ENCODE peak calls at places on chromosomes 1 and 21, in five cellular contexts. K is K562, G is GM12891, B is GM12878, Y is HepG2. H is an unnamed sample.

GRCh38 chr1:220565670-220566069 is 37.7 kb downstream of the MARK1 start:
- DNase-seq in G (no peak), B (no peak), Y (no peak), K (no peak), H (no peak)

GRCh38 chr1:78543941-78544630 is 53.3 kb downstream of the PTGFR start:
- DNase-seq in Y (no peak), K (no peak), B (no peak), G (no peak), H (no peak)

GRCh38 chr1:227779021-227779441 is 36.4 kb upstream of the PRSS38 start:
- DNase-seq in B (no peak), Y (no peak), K (no peak), G (no peak), H (no peak)

GRCh38 chr1:89615676-89616598 is 17.0 kb upstream of the LRRC8C start:
- DNase-seq in Y (peak; percentile 31), G (no peak), B (no peak), K (no peak), H (no peak)

GRCh38 chr1:153260473-153260979 is 1.0 kb downstream of the LORICRIN start:
- DNase-seq in K (no peak), B (no peak), G (no peak), Y (no peak), H (no peak)

GRCh38 chr21:45709127-45709526 is 65.6 kb downstream of the PCBP3 start:
- DNase-seq in Y (no peak), G (no peak), K (no peak), B (no peak), H (no peak)

GRCh38 chr1:60989745-60990718 is 92.3 kb upstream of the NFIA start:
- DNase-seq in K (no peak), B (no peak), G (no peak), Y (no peak), H (no peak)

GRCh38 chr1:156987715-156988114 is 57.8 kb downstream of the ARHGEF11 start:
- DNase-seq in G (no peak), B (no peak), K (no peak), Y (no peak), H (no peak)

GRCh38 chr1:80962559-80962958 is 838.2 kb upstream of the ADGRL2 start:
- DNase-seq in Y (no peak), K (no peak), G (no peak), B (no peak), H (no peak)

GRCh38 chr1:29635501-29636263 is 399.4 kb downstream of the PTPRU start:
- DNase-seq in K (no peak), Y (no peak), G (no peak), B (no peak), H (no peak)

GRCh38 chr1:6131561-6131960 is 48.6 kb downstream of the CHD5 start:
- DNase-seq in K (no peak), Y (no peak), G (no peak), B (no peak), H (no peak)

GRCh38 chr1:23370744-23371710 is 1.4 kb upstream of the ZNF436 start:
- DNase-seq in K (peak; percentile 75), Y (no peak), G (no peak), B (no peak), H (no peak)

GRCh38 chr1:179310721-179311120 is 17.1 kb downstream of the SOAT1 start:
- DNase-seq in K (no peak), G (no peak), Y (no peak), B (no peak), H (no peak)

GRCh38 chr1:62058951-62059350 is 135.7 kb upstream of the L1TD1 start:
- DNase-seq in K (no peak), Y (no peak), B (no peak), G (no peak), H (no peak)

GRCh38 chr1:113946668-113947387 is 17.7 kb downstream of the HIPK1 start:
- DNase-seq in K (no peak), G (no peak), Y (peak; percentile 43), B (no peak), H (no peak)

GRCh38 chr1:200838676-200839445 is 33.9 kb upstream of the GPR25 start:
- DNase-seq in G (no peak), Y (no peak), B (no peak), K (no peak), H (no peak)

GRCh38 chr1:231381729-231382128 is 40.4 kb downstream of the EGLN1 start:
- DNase-seq in G (no peak), K (no peak), Y (no peak), B (no peak), H (no peak)

GRCh38 chr1:6108937-6109636 is 63.4 kb downstream of the KCNAB2 start:
- DNase-seq in K (no peak), Y (peak; percentile 20), B (no peak), G (peak; percentile 74), H (peak; percentile 67)

GRCh38 chr1:207035877-207036558 is 3.5 kb upstream of the C1orf116 start:
- DNase-seq in B (no peak), Y (no peak), G (no peak), K (no peak), H (no peak)

GRCh38 chr1:227946624-227947424 is 908 bp downstream of the WNT9A start:
- DNase-seq in Y (peak; percentile 36), B (no peak), K (peak; percentile 92), G (peak; percentile 81), H (peak; percentile 68)

GRCh38 chr1:201456499-201457309 is 12.3 kb downstream of the PHLDA3 start:
- DNase-seq in K (peak; percentile 32), G (no peak), B (no peak), Y (peak; percentile 65), H (no peak)

GRCh38 chr21:29677326-29677725 is 262.5 kb downstream of the GRIK1 start:
- DNase-seq in B (no peak), G (no peak), Y (no peak), K (no peak), H (no peak)

GRCh38 chr1:28296401-28297220 is 32.2 kb upstream of the MED18 start:
- DNase-seq in B (no peak), Y (peak; percentile 88), K (peak; percentile 57), G (no peak), H (no peak)

GRCh38 chr1:47231314-47232186 is 475 bp downstream of the TAL1 start:
- DNase-seq in K (peak; percentile 82), B (peak; percentile 1), Y (no peak), G (no peak), H (no peak)

GRCh38 chr1:61192666-61193325 is 110.4 kb downstream of the NFIA start:
- DNase-seq in K (no peak), Y (no peak), B (no peak), G (no peak), H (no peak)

GRCh38 chr1:9690440-9691107 is 39.0 kb downstream of the PIK3CD start:
- DNase-seq in Y (no peak), G (no peak), B (no peak), K (no peak), H (no peak)

GRCh38 chr1:212235848-212236247 is 49.4 kb upstream of the PPP2R5A start:
- DNase-seq in Y (no peak), G (no peak), K (no peak), B (no peak), H (no peak)

GRCh38 chr1:169484683-169485426 is 889 bp downstream of the SLC19A2 start:
- DNase-seq in K (no peak), B (no peak), G (no peak), Y (peak; percentile 85), H (no peak)

DNA sequence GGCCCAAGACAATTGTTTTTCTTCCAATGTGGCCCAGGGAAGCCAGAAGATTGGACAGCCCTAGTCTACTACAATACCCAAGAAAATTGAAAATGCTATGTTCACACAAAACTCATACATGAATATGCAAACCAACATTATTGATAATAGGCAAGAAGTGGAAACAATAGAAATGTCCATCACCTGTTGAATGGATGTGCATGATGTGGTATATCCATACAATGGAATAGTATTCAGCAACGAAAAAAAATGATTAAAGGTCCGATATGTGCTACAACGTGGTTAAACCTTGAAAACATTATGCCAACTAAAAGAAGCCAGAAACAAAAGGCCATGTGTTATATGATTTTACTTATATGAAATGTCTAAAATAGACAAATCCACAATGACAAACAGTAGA is 262.3 kb downstream of the LRRC40 start:
- DNase-seq in K (no peak), G (no peak), B (no peak), Y (no peak), H (no peak)
- TF ChIP-seq TAF1 in K (no peak), G (no peak), B (no peak), Y (no peak), H (no peak)

DNA sequence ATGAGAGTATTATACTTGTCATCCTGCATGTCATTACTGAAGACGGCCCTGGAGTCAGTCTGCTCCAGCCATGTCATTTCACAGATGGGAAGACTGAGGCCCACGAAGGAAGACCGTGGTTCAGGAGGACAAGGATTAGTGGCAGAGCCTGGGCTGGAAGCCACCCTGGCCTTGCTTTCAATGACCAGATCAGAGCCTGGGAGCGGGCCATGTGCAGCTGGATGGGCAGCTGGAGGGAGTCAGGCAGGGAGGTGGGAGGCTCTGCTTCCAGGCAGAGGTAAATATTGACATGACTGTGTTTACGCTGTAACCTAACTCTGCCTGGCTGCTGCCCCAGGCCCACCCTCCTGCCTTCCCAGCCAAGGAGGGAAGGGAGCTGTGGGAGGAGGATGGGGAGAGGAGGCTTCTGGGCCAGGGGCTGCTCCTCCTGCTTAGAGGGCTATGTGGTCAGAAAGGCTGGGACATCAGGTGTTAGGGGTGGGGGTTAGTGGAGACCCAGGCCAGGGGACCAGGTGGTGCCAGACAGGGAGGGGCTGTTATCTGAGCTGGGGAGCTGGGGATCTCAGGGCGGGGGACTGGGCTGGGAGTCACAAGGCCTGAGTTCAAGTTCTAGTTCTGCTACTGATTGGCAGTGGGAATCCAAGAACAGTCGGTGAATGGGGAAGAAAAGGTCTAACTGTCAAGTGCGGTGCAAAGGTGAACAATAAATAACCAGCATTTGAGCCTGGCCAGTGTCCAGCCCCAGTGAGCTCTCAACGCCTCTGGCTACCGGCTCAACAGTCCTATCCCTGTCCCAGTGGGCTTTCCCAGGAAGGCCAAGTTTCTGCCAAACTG is 48.5 kb upstream of the ECE1 start:
- DNase-seq in B (no peak), Y (peak; percentile 91), G (no peak), K (no peak), H (no peak)
- TF ChIP-seq POLR2AphosphoS5 in B (no peak), Y (no peak), G (no peak), K (no peak), H (no peak)

GRCh38 chr1:10843697-10844096 is 47.3 kb upstream of the CASZ1 start:
- DNase-seq in Y (no peak), G (no peak), B (no peak), K (no peak), H (no peak)
- TF ChIP-seq POLR2A in Y (no peak), G (no peak), B (no peak), K (no peak), H (no peak)

GRCh38 chr1:70353641-70354331 is 736 bp downstream of the ANKRD13C start:
- DNase-seq in G (peak; percentile 23), Y (peak; percentile 18), K (peak; percentile 11), B (peak; percentile 13), H (no peak)
- TF ChIP-seq TAF1 in G (no peak), Y (no peak), K (no peak), B (no peak), H (peak; percentile 26)

GRCh38 chr1:97905141-97905540 is 15.7 kb downstream of the DPYD start:
- DNase-seq in B (no peak), G (no peak), Y (no peak), K (no peak), H (no peak)

GRCh38 chr1:97903626-97904025 is 17.2 kb downstream of the DPYD start:
- DNase-seq in K (no peak), G (no peak), Y (no peak), B (no peak), H (no peak)

GRCh38 chr1:97906567-97907228 is 14.1 kb downstream of the DPYD start:
- DNase-seq in Y (peak; percentile 13), B (no peak), G (no peak), K (no peak), H (no peak)

GRCh38 chr1:97902067-97902466 is 18.8 kb downstream of the DPYD start:
- DNase-seq in B (no peak), G (no peak), Y (no peak), K (no peak), H (no peak)

GRCh38 chr1:97904528-97904927 is 16.3 kb downstream of the DPYD start:
- DNase-seq in B (no peak), G (no peak), Y (no peak), K (no peak), H (no peak)
- TF ChIP-seq POLR2AphosphoS5 in B (no peak), G (no peak), Y (no peak), K (no peak), H (no peak)

H was measured in GM12892.